ENCODE peak calls at places on chromosomes 12 and 14, in six cellular contexts. R is A549, L is IMR-90, K is testis, M is suprapubic skin, U is heart left ventricle. N is an unnamed sample.

GRCh38 chr12:64882687-64883086 is 58.2 kb downstream of the TBC1D30 start:
- DNase-seq in R (no peak), L (no peak), K (no peak), M (no peak), U (no peak), N (no peak)

GRCh38 chr12:91620949-91621348 is 438.3 kb upstream of the DCN start:
- DNase-seq in R (no peak), L (peak), K (no peak), M (no peak), U (peak), N (no peak)

GRCh38 chr12:122060069-122060468 is 18.5 kb upstream of the MLXIP start:
- DNase-seq in R (no peak), L (no peak), K (peak), M (no peak), U (no peak), N (peak)

GRCh38 chr12:68400231-68400829 is 68.2 kb upstream of the MDM1 start:
- DNase-seq in R (no peak), L (no peak), K (no peak), M (no peak), U (no peak), N (no peak)

GRCh38 chr12:121227294-121227693 is 17.4 kb downstream of the P2RX4 start:
- DNase-seq in R (no peak), L (no peak), K (no peak), M (no peak), U (no peak), N (no peak)

GRCh38 chr14:51394391-51394790 is 154.3 kb downstream of the TMX1 start:
- DNase-seq in R (no peak), L (peak), K (no peak), M (no peak), U (no peak), N (no peak)

GRCh38 chr14:64645220-64645891 is 58.9 kb upstream of the PLEKHG3 start:
- DNase-seq in R (peak), L (peak), K (no peak), M (no peak), U (peak), N (peak)

GRCh38 chr12:45416161-45416560 is 200.3 kb downstream of the ANO6 start:
- DNase-seq in R (no peak), L (no peak), K (no peak), M (no peak), U (no peak), N (no peak)

GRCh38 chr12:65162609-65163008 is 6.8 kb upstream of the LEMD3 start:
- DNase-seq in R (no peak), L (no peak), K (no peak), M (no peak), U (no peak), N (no peak)

GRCh38 chr14:38255408-38255672 is 553 bp downstream of the CLEC14A start:
- DNase-seq in R (peak), L (no peak), K (peak), M (peak), U (peak), N (no peak)

GRCh38 chr14:53871947-53872346 is 84.7 kb downstream of the BMP4 start:
- DNase-seq in R (no peak), L (no peak), K (no peak), M (no peak), U (no peak), N (no peak)

GRCh38 chr14:64702493-64703392 is 1.5 kb upstream of the PLEKHG3 start:
- DNase-seq in R (no peak), L (no peak), K (no peak), M (peak), U (no peak), N (peak)

GRCh38 chr12:93148412-93148811 is 219.3 kb upstream of the EEA1 start:
- DNase-seq in R (no peak), L (no peak), K (no peak), M (no peak), U (no peak), N (no peak)

GRCh38 chr14:50342211-50343080 is 30.3 kb downstream of the DMAC2L start:
- DNase-seq in R (peak), L (peak), K (peak), M (no peak), U (peak), N (peak)

GRCh38 chr14:96734076-96734622 is 63.0 kb upstream of the VRK1 start:
- DNase-seq in R (no peak), L (no peak), K (no peak), M (no peak), U (no peak), N (no peak)

GRCh38 chr12:11702959-11703358 is 53.5 kb downstream of the ETV6 start:
- DNase-seq in R (no peak), L (no peak), K (no peak), M (no peak), U (no peak), N (no peak)

GRCh38 chr12:120229071-120229582 is 28.2 kb upstream of the RPLP0 start:
- DNase-seq in R (peak), L (no peak), K (peak), M (no peak), U (peak), N (peak)

GRCh38 chr14:80324649-80325048 is 113.3 kb upstream of the DIO2 start:
- DNase-seq in R (no peak), L (no peak), K (no peak), M (no peak), U (no peak), N (no peak)

GRCh38 chr14:59360923-59361794 is 104.0 kb downstream of the GPR135 start:
- DNase-seq in R (peak), L (peak), K (no peak), M (peak), U (peak), N (peak)

GRCh38 chr12:56713345-56713744 is 11.8 kb downstream of the NACA start:
- DNase-seq in R (no peak), L (no peak), K (no peak), M (no peak), U (no peak), N (no peak)

GRCh38 chr12:9943244-9943643 is 11.1 kb upstream of the CLEC2A start:
- DNase-seq in R (no peak), L (no peak), K (no peak), M (no peak), U (no peak), N (no peak)

GRCh38 chr12:131123817-131124216 is 170.1 kb downstream of the ADGRD1 start:
- DNase-seq in R (no peak), L (no peak), K (no peak), M (no peak), U (peak), N (peak)

GRCh38 chr14:103594265-103594664 is 31.5 kb downstream of the COA8 start:
- DNase-seq in R (no peak), L (peak), K (peak), M (no peak), U (peak), N (peak)

GRCh38 chr12:104951759-104952509 is 6.2 kb downstream of the SLC41A2 start:
- DNase-seq in R (no peak), L (peak), K (no peak), M (no peak), U (no peak), N (no peak)

GRCh38 chr14:68637106-68638021 is 155.5 kb downstream of the ZFP36L1 start:
- DNase-seq in R (no peak), L (peak), K (no peak), M (peak), U (peak), N (peak)

GRCh38 chr12:19575307-19576243 is 136.3 kb downstream of the AEBP2 start:
- DNase-seq in R (peak), L (peak), K (no peak), M (peak), U (peak), N (peak)

GRCh38 chr12:92290016-92290685 is 144.5 kb upstream of the BTG1 start:
- DNase-seq in R (peak), L (peak), K (no peak), M (no peak), U (no peak), N (no peak)

GRCh38 chr12:63238892-63239291 is 87.9 kb upstream of the AVPR1A start:
- DNase-seq in R (peak), L (no peak), K (no peak), M (no peak), U (no peak), N (no peak)

GRCh38 chr14:76977793-76978730 is 50.4 kb downstream of the IRF2BPL start:
- DNase-seq in R (no peak), L (peak), K (peak), M (peak), U (peak), N (peak)

GRCh38 chr14:105420976-105421674 is 1.5 kb downstream of the MTA1 start:
- DNase-seq in R (no peak), L (no peak), K (no peak), M (no peak), U (no peak), N (no peak)

GRCh38 chr14:105418269-105419054 is 1.2 kb upstream of the MTA1 start:
- DNase-seq in R (no peak), L (no peak), K (no peak), M (peak), U (no peak), N (no peak)

GRCh38 chr14:105420141-105420975 is 731 bp downstream of the MTA1 start:
- DNase-seq in R (no peak), L (no peak), K (no peak), M (no peak), U (no peak), N (no peak)

GRCh38 chr14:105419055-105419304 is 647 bp upstream of the MTA1 start:
- DNase-seq in R (no peak), L (no peak), K (no peak), M (no peak), U (no peak), N (no peak)

DNA sequence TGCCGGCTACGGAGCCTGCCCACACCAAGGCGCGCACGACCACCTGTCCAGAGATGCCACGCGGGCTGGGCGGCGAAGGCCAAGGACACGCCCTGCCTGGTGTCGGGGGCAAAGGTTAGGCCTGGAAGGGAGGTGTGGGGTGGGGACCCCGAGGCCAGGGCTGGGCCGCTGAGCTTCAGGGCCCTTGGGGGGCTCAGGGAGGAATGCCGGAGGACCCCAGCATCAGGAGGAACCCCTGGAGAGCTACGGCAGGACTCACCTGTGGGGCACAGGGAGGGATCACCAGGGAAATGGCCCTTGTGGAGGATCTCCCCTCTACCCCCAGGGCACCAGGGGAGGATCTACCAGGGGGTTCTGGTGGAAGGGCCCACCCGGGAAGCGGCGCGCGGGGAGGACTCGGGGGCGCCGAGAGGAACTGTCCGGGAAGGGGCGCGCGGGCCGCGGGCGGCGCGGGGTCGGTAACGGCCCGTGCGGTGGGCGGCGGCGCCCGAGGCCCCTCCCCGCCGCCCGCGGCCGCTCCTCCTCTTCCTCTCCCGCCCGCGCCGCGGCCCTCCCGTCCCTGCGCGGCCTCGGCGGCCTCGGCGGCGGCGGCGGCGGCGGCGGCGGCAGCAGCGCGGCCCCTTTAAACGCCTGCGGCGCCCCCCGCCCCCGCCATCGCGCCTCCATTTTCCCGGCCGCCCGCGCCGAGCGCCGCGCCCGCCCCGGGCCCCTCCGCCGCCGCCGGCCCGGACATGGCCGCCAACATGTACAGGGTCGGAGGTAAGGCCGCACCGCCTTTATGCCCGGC is at the start of gene MTA1:
- DNase-seq in R (no peak), L (peak), K (no peak), M (peak), U (peak), N (no peak)
- TF ChIP-seq POLR2A in R (peak), L (no peak), K (no peak), M (no peak), U (no peak), N (no peak)

GRCh38 chr12:39685854-39686608 is 66.4 kb upstream of the ABCD2 start:
- DNase-seq in R (no peak), L (no peak), K (no peak), M (no peak), U (no peak), N (no peak)
- H3K27ac ChIP-seq in R (no peak), L (no peak), K (no peak), M (no peak), U (no peak), N (no peak)

DNA sequence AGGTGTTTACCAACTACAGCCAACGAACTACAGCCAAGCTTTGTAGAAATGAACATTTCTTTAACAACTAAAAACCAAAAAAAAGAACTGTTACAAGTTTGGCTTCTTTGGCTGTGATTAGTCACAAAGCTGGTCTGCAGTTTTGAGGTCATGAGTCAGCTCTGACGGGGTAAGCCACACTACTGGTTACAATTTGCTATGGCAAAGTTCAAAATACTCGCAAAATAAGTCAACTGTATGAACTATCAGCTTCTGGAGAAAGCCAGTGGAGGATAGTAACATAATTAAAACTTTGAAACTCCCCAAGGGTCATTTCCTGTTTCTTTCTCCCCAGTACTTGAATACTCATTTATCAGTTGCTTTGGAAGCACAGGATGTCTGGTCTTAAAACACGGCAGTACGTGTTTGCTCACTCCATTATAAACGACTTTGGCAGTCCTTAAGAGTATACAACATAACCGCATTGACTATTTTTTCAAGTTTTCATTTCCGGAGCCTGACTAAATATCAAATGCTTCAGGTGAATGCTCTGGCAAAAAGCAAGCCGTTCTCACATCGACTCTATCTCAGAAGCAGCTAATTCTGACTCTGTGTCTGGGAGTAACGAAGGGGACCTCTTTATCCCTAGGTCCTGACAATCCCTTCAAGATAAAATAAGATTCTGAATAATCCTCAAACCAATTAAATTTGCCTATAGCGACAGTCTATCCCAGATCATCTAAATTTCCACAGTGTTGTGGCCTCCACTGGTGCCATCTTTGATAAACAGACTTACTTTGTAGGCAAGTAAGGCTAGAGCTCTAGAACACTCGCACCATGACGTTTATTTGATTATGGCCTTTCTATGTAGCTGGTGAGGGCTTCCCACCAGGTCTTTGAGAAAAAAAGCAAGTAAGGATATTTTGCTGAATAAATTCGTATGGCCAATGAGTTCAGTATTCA is 10.6 kb downstream of the PHLDA1 start:
- DNase-seq in R (peak), L (peak), K (no peak), M (no peak), U (no peak), N (no peak)
- TF ChIP-seq POLR2A in R (no peak), L (peak), K (no peak), M (no peak), U (no peak), N (no peak)

GRCh38 chr14:20262642-20263128 is 23.6 kb downstream of the OR11H4 start:
- DNase-seq in R (peak), L (peak), K (no peak), M (no peak), U (no peak), N (no peak)
- H3K27ac ChIP-seq in R (peak), L (no peak), K (no peak), M (no peak), U (no peak), N (no peak)

DNA sequence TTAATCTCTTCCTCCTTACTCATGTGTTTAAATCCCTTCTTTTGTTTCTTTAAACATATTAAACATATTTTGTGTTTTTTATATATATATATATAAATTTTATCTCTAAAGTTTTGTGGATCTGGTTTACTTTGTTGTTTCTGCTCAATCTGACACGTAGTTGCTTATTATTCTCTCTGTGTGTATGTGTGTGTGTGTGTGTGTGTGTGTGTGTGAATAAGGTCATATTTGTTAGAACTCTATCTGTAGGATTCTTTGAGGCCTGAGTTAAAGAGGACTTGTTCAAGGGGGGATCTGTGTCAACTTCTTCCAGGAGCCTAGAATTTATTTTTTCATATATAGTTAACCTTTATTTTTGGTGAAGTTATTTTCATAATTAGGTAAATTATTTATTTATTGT is 2.7 kb downstream of the GPR65 start:
- DNase-seq in R (no peak), L (no peak), K (no peak), M (no peak), U (no peak), N (no peak)
- TF ChIP-seq POLR2A in R (no peak), L (no peak), K (no peak), M (no peak), U (no peak), N (no peak)

GRCh38 chr12:86710110-86710509 is 453.9 kb upstream of the MGAT4C start:
- DNase-seq in R (no peak), L (peak), K (no peak), M (no peak), U (no peak), N (no peak)

GRCh38 chr12:86713121-86713520 is 456.9 kb upstream of the MGAT4C start:
- DNase-seq in R (no peak), L (no peak), K (no peak), M (no peak), U (no peak), N (no peak)

GRCh38 chr12:86711716-86712115 is 455.5 kb upstream of the MGAT4C start:
- DNase-seq in R (no peak), L (no peak), K (no peak), M (no peak), U (no peak), N (no peak)

DNA sequence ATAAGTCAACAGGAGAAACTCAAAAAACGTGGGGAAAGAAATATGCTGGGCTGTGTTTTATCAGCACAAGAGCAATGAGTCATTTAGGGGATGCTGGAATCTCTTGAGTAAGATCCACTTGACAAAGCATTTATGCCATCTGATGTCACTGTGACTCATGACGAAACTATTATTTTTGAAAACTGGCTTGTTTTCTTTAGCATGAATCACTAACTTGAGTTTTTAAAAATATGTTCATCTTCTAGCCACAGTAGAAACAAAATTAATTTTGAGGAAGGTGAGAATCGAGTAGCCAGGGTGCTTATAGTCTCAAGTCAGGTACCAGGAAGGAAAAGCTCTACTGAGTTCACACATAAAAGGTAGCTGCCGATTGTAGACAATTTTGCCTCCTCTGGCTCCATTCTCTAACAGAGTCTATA is 456.2 kb upstream of the MGAT4C start:
- DNase-seq in R (peak), L (peak), K (no peak), M (no peak), U (no peak), N (no peak)
- H3K27ac ChIP-seq in R (peak), L (peak), K (no peak), M (no peak), U (no peak), N (no peak)

DNA sequence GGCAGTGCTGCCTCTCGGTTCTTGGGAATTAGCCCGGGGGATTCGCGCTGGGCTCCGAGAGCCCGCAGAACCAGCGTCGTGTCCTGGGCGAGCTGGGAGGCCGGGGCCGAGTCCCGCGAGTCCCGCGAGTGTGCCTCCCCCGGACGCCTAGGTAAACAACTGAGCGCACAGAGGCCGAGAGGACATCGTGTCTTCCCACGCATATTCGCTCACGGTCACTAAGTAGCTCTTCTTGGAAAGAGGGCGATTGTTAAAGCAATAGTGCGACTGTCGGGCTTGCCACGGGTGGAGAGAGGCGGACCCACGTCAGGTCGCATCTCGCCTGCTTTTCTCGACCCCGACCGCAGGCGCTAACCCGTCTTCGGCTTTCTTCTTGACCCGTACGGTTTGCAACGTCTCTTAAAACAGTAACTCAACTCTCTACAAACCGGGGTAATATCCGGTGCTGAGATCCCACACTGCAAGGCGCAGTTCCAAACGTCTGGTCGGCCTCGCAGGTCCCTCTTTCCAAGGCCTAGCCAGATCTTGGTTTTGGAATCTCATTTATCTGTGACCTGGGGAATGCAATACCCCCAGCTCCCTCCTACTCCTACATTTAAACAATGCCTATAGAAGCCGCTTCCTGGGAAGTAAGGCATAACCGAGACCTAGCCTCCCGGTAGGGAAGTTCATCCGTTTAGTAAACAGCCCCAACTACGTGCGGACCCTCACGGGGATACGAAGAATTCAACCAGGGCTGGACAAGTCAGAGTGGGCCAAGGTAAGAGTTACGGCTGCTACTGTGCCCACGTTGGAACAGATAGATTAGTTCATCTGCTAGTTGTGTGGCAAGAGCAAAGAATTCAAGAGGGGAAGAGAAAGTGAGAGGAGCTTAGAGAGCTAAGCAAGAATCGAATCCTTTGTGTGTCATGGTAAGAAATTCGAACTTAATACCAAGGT is 736 bp upstream of the PHLDA1 start:
- DNase-seq in R (peak), L (peak), K (peak), M (no peak), U (peak), N (peak)
- TF ChIP-seq POLR2A in R (no peak), L (peak), K (no peak), M (no peak), U (no peak), N (no peak)

N was measured in sigmoid colon.